ENCODE peak calls at places on chromosomes 5 and 9, in four cellular contexts. O is HCT116, M is cardiac muscle cell, T is brain microvascular endothelial cell. L is an unnamed sample.

GRCh38 chr5:110757118-110757729 is 18.4 kb downstream of the SLC25A46 start:
- DNase-seq in O (peak), T (peak), M (peak), L (no peak)

GRCh38 chr9:129472651-129473102 is 148.2 kb downstream of the C9orf50 start:
- DNase-seq in O (no peak), T (no peak), M (no peak), L (no peak)

GRCh38 chr9:73219985-73220626 is 68.4 kb downstream of the ANXA1 start:
- DNase-seq in M (peak), O (no peak), T (peak), L (peak)

GRCh38 chr5:65305913-65306312 is 175.8 kb downstream of the ADAMTS6 start:
- DNase-seq in M (no peak), T (peak), O (no peak), L (no peak)

GRCh38 chr9:14314424-14314928 is 535 bp upstream of the NFIB start:
- DNase-seq in M (peak), O (peak), T (peak), L (peak)

GRCh38 chr5:83467315-83468044 is 4.1 kb upstream of the VCAN start:
- DNase-seq in O (no peak), T (peak), M (peak), L (no peak)

GRCh38 chr5:56319281-56320242 is 86.4 kb upstream of the ANKRD55 start:
- DNase-seq in T (no peak), O (no peak), M (peak), L (no peak)

GRCh38 chr5:128695791-128696520 is 157.9 kb upstream of the FBN2 start:
- DNase-seq in O (no peak), M (no peak), T (no peak), L (no peak)

GRCh38 chr5:77282337-77283027 is 72.0 kb downstream of the PDE8B start:
- DNase-seq in O (no peak), T (peak), M (peak), L (no peak)

GRCh38 chr5:9505215-9505614 is 40.7 kb downstream of the SEMA5A start:
- DNase-seq in O (no peak), M (no peak), T (no peak), L (no peak)

GRCh38 chr5:92907914-92908606 is 673.0 kb downstream of the NR2F1-AS1 start:
- DNase-seq in T (peak), M (peak), O (no peak), L (no peak)

GRCh38 chr5:6585168-6585567 is 47.7 kb downstream of the NSUN2 start:
- DNase-seq in T (no peak), O (no peak), M (no peak), L (no peak)

GRCh38 chr5:171757853-171758535 is 27.6 kb upstream of the SMIM23 start:
- DNase-seq in T (peak), O (peak), M (peak), L (peak)

GRCh38 chr9:118721923-118722322 is 647.3 kb downstream of the BRINP1 start:
- DNase-seq in T (no peak), O (no peak), M (no peak), L (no peak)

GRCh38 chr5:59992206-59992605 is 98.7 kb upstream of the PDE4D start:
- DNase-seq in T (no peak), M (no peak), O (no peak), L (no peak)

GRCh38 chr5:14235872-14236271 is 92.7 kb downstream of the TRIO start:
- DNase-seq in T (no peak), M (no peak), O (no peak), L (no peak)

GRCh38 chr9:5321058-5321457 is 16.5 kb upstream of the RLN2 start:
- DNase-seq in M (no peak), T (no peak), O (no peak), L (no peak)

GRCh38 chr9:89815903-89816573 is 211.2 kb downstream of the GADD45G start:
- DNase-seq in M (no peak), O (no peak), T (no peak), L (no peak)

GRCh38 chr5:150001660-150002493 is 1.3 kb downstream of the HMGXB3 start:
- DNase-seq in M (peak), T (peak), O (peak), L (peak)

GRCh38 chr9:134707731-134708671 is 66.4 kb downstream of the COL5A1 start:
- DNase-seq in M (no peak), T (no peak), O (no peak), L (no peak)
- H3K27ac ChIP-seq in M (peak), T (peak), O (no peak), L (no peak)

GRCh38 chr9:113635586-113635985 is 172.1 kb downstream of the RGS3 start:
- DNase-seq in T (no peak), O (no peak), M (no peak), L (no peak)
- H3K27ac ChIP-seq in T (no peak), O (no peak), M (peak), L (no peak)

GRCh38 chr9:97633859-97634485 is 351 bp downstream of the NCBP1 start:
- DNase-seq in T (no peak), O (no peak), M (no peak), L (no peak)

GRCh38 chr9:97632406-97632991 is 669 bp downstream of the TSTD2 start:
- DNase-seq in M (peak), O (no peak), T (peak), L (no peak)

GRCh38 chr9:97636903-97637302 is 3.3 kb downstream of the NCBP1 start:
- DNase-seq in M (no peak), O (no peak), T (no peak), L (no peak)

GRCh38 chr9:97632992-97633858 is at the start of the genes NCBP1 and TSTD2:
- DNase-seq in M (peak), T (peak), O (peak), L (peak)

DNA sequence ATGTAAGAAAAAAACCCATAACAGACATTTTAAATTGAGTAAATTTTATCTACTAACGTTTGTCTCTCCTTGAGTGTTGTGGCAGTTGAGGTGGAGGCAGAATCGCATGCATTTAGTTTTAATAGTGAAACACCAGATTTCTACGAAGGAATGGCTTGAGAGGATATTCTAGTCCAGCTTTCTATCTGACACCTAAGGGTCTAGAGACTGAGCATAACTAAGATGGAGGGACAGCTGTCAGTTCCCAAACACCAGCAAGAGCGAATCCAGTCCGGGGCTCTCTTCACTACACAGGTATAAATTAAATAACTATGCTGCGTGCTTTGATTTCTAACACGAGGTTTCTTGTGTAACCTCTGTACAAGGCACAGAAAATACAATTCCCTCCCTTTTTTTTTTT is 1.4 kb downstream of the NCBP1 start:
- DNase-seq in M (no peak), O (no peak), T (no peak), L (no peak)
- H3K27ac ChIP-seq in M (peak), O (peak), T (no peak), L (no peak)

GRCh38 chr9:128004011-128004604 is 23.3 kb upstream of the EEIG1 start:
- DNase-seq in O (no peak), M (no peak), T (no peak), L (no peak)
- H3K27ac ChIP-seq in O (no peak), M (peak), T (no peak), L (no peak)

DNA sequence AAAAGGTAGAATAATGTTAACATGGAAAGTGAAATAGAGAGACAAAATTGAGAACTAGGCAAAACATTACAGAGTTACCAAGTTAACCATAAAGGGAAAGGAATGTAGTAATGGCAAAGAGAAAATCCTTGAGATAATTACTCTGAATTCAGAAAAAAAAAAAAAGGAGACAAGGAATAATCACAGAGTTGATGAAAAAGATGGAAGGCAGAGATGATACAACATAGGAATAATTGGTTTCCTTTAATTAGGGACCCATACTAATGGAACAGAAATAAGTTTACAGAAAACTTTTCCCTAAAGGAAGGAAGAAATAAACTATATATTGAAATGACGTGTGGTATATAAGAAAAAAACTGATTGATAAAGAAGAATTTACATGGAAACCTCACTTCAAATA is 254.1 kb upstream of the FBXL7 start:
- DNase-seq in O (no peak), T (no peak), M (no peak), L (no peak)
- H3K27ac ChIP-seq in O (no peak), T (no peak), M (no peak), L (no peak)

GRCh38 chr9:80649496-80649895 is 1039.9 kb downstream of the TLE1 start:
- DNase-seq in M (peak), T (no peak), O (no peak), L (no peak)
- H3K27ac ChIP-seq in M (no peak), T (peak), O (no peak), L (no peak)

GRCh38 chr9:16450043-16450442 is 420.4 kb downstream of the BNC2 start:
- DNase-seq in T (no peak), M (no peak), O (no peak), L (no peak)
- H3K27ac ChIP-seq in T (no peak), M (no peak), O (no peak), L (no peak)

GRCh38 chr5:78499485-78499884 is 139.1 kb downstream of the SCAMP1 start:
- DNase-seq in O (no peak), M (no peak), T (no peak), L (no peak)

GRCh38 chr5:78500028-78500427 is 139.6 kb downstream of the SCAMP1 start:
- DNase-seq in O (no peak), T (no peak), M (no peak), L (no peak)

GRCh38 chr5:78495800-78496199 is 135.4 kb downstream of the SCAMP1 start:
- DNase-seq in M (no peak), O (no peak), T (no peak), L (no peak)

GRCh38 chr5:78497573-78498533 is 137.4 kb downstream of the SCAMP1 start:
- DNase-seq in O (no peak), T (no peak), M (no peak), L (no peak)

DNA sequence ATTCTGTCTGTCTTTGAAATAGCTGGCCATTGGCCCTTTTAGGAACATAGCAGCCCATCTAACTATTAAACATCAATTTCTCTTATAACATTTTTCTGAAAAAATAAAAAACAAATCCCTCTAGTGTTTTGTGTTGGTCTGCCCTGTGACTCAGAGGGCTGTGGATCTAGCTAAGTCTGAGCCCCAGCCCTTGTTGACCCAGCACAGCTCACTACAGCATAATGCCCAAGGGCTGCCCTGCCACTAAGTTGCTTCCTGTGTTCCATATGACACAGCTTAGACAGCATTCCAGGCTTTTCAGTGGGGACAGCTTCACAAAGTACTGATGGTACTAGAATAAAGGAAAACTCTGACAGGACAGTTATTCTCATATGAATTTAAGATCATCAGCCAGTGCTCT is 136.0 kb downstream of the SCAMP1 start:
- DNase-seq in T (peak), M (no peak), O (no peak), L (peak)
- H3K27ac ChIP-seq in T (peak), M (peak), O (no peak), L (peak)

L was measured in epithelial cell of prostate.